ENCODE peak calls at places on chromosomes 13 and 19, in five cellular contexts. X is colonic mucosa; U is naive thymus-derived CD4-positive, alpha-beta T cell; J is heart left ventricle; K is coronary artery. F is an unnamed sample.

GRCh38 chr13:38814331-38814730 is 127.5 kb downstream of the FREM2 start:
- DNase-seq in K (no peak), X (peak), J (no peak), U (no peak), F (no peak)

GRCh38 chr19:45814851-45815481 is at the start of gene RSPH6A:
- DNase-seq in X (no peak), K (no peak), J (no peak), U (no peak), F (no peak)

GRCh38 chr19:29681422-29682235 is 16.4 kb downstream of the PLEKHF1 start:
- DNase-seq in U (no peak), X (no peak), K (no peak), J (peak), F (no peak)

GRCh38 chr13:40963927-40964326 is 55.2 kb downstream of the ELF1 start:
- DNase-seq in J (no peak), U (no peak), K (no peak), X (no peak), F (no peak)

GRCh38 chr19:45467115-45467455 is 711 bp upstream of the FOSB start:
- DNase-seq in K (no peak), X (no peak), U (no peak), J (no peak), F (no peak)

GRCh38 chr13:47798906-47799305 is 202.2 kb downstream of the SUCLA2 start:
- DNase-seq in K (no peak), X (no peak), U (no peak), J (no peak), F (no peak)

GRCh38 chr13:114109646-114110045 is 22.8 kb downstream of the RASA3 start:
- DNase-seq in K (no peak), U (no peak), X (no peak), J (no peak), F (no peak)

GRCh38 chr13:45341799-45342584 is 1.0 kb upstream of the TPT1 start:
- DNase-seq in K (peak), J (peak), U (no peak), X (peak), F (no peak)

GRCh38 chr19:55042344-55042678 is 4.2 kb upstream of the GP6 start:
- DNase-seq in U (no peak), J (no peak), X (no peak), K (no peak), F (no peak)

GRCh38 chr13:30395192-30396158 is 26.8 kb upstream of the UBE2L5 start:
- DNase-seq in J (peak), K (peak), U (peak), X (peak), F (peak)

GRCh38 chr13:113448545-113448884 is 4.8 kb downstream of the ADPRHL1 start:
- DNase-seq in U (no peak), K (no peak), J (peak), X (peak), F (no peak)

GRCh38 chr13:66266761-66267160 is 963.4 kb downstream of the PCDH9 start:
- DNase-seq in U (no peak), J (no peak), K (no peak), X (no peak), F (no peak)

GRCh38 chr13:113098163-113098732 is 7.3 kb upstream of the F7 start:
- DNase-seq in X (no peak), J (no peak), U (no peak), K (no peak), F (no peak)

GRCh38 chr13:110012102-110012739 is 225.8 kb upstream of the IRS2 start:
- DNase-seq in J (no peak), U (no peak), X (no peak), K (no peak), F (no peak)

GRCh38 chr19:51394045-51394836 is 3.9 kb upstream of the C19orf84 start:
- DNase-seq in K (peak), X (peak), U (peak), J (peak), F (peak)

DNA sequence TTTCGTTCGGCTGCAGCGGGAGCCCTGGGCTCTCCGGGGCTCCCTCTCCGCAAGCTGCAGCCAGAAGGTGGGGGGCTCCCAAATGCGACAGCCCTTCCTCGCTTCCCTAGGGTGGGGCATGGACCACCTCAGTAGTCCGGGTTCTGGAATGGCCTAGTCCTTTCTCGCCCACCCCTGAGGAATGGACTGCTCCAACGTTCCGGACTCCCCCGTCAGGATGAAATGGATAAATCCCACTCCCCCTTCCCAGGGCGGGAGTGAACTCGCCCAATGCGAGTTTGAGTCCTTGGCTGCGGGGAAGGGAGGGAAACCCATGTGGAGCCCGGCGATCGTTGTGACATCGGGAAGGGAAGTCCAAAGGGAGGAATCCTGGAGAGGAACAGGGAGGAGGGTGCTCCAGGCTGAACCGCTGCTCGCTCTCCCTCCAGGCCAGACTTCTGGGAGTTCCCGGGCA is 5.5 kb downstream of the HRC start:
- DNase-seq in U (no peak), J (peak), X (peak), K (peak), F (no peak)
- H3K27ac ChIP-seq in U (no peak), J (peak), X (peak), K (peak), F (no peak)

DNA sequence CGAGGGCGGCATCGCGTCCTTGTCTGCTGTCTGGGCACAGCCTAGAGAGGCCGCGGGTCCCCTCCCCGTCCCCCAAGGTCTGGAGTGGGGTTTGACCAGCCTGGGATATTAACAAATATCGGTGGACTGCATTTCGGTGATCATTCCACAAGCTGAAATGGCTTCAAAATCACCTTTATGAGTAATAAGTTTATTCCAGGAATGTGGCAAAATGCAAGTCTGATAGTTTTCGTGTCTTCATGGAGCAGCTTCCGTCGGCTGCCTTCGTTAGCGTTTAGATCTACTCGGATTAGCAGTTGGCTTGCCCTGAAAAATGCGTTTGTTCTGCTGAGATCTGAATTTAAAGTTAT is 1.1 kb upstream of the GJA3 start:
- DNase-seq in U (no peak), K (no peak), X (no peak), J (no peak), F (no peak)
- H3K4me3 ChIP-seq in U (peak), K (peak), X (no peak), J (no peak), F (no peak)

GRCh38 chr19:56156768-56157167 is 15.7 kb downstream of the ZNF444 start:
- DNase-seq in X (peak), U (no peak), K (no peak), J (peak), F (no peak)
- H3K27ac ChIP-seq in X (peak), U (no peak), K (no peak), J (peak), F (no peak)

GRCh38 chr19:47028372-47028672 is 8.7 kb downstream of the NPAS1 start:
- DNase-seq in U (no peak), J (no peak), K (no peak), X (no peak), F (no peak)
- H3K4me3 ChIP-seq in U (no peak), J (no peak), K (no peak), X (no peak), F (no peak)

DNA sequence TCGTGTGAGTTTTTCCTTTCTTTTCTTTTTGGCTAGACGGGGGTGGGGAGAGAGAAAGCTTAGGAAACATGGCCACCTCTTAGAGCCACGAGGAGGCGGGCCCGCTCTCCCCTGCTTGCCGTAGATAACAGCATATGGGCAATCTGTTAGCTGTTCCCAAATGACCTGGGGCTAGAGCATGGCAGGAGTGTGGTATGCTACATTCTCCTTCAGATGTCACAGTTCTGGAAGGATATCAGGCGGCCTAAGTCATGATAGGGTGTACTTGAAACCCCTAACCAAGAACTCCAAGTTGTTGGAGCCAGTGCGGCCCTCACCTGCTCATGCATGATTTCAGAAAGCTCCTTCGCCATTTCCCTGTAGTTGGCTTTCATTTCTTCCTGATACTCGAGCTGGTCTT is 44.3 kb upstream of the SLC15A1 start:
- DNase-seq in J (no peak), U (no peak), K (no peak), X (no peak), F (no peak)
- H3K27ac ChIP-seq in J (no peak), U (no peak), K (no peak), X (no peak), F (no peak)

GRCh38 chr13:99304541-99304940 is 2.7 kb downstream of the GPR183 start:
- DNase-seq in K (no peak), J (no peak), U (no peak), X (no peak), F (no peak)
- H3K4me3 ChIP-seq in K (peak), J (no peak), U (peak), X (peak), F (peak)

GRCh38 chr19:48616041-48616436 is 1.2 kb upstream of the FAM83E start:
- DNase-seq in K (no peak), J (no peak), X (peak), U (no peak), F (no peak)
- H3K27ac ChIP-seq in K (no peak), J (no peak), X (peak), U (no peak), F (peak)

DNA sequence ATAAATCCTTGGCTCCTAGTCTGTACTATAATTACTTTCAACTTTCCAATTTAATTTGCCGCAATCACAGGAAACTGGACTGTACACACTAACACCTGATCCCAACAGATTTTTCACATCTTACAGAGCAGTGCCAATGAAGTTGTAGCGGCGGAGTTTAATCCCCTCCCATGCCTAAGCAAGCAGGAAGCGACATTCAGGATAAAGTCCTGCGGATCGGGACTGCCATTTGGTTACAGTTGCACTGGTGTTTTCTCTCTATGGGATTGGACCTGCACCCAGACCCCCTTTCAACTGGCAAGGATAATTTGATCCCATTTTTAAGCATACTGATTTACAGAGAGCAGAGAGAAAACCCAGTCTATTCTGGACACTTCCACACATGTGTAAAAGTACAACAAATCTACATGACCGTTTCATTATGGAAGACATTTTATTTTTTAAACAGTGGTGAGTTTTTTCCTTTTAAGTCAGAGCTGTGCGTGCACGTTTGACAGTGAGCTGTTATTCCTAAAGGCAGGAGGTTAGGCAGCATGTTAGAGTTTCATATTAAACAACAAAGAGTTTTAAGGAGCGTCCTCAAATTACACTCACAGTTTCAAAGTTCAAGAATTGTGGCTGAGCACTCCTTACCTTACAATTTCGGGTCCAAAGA is 141.8 kb upstream of the RFC3 start:
- DNase-seq in U (no peak), J (no peak), X (peak), K (no peak), F (no peak)
- H3K4me3 ChIP-seq in U (no peak), J (peak), X (peak), K (peak), F (peak)

GRCh38 chr19:633786-634639 is 676 bp upstream of the POLRMT start:
- DNase-seq in K (no peak), U (no peak), X (no peak), J (no peak), F (no peak)
- H3K27ac ChIP-seq in K (no peak), U (peak), X (peak), J (peak), F (peak)